ENCODE peak calls at places on chromosomes 4 and X, in ten cellular contexts. One of them, this sample, is unnamed.

GRCh38 chr4:121062466-121062975 is 9.8 kb downstream of the NDNF start:
- DNase-seq in DMS 273 treated with DMSO at 0.1 percent for 48 hours: no peak
- DNase-seq in choroid plexus epithelial cell: no peak
- DNase-seq in effector CD4-positive, alpha-beta T cell: no peak
- DNase-seq in activated CD4-positive, alpha-beta T cell treated with anti-CD3 and anti-CD28 coated beads for 24 hours: no peak
- DNase-seq in GM13977: no peak
- DNase-seq in Right ventricle myocardium superior: no peak
- DNase-seq in keratinocyte: no peak
- DNase-seq in CD8-positive, alpha-beta T cell: no peak
- DNase-seq in NCI-H2081: no peak
- DNase-seq in this sample: no peak

GRCh38 chr4:155319506-155319905 is 57.3 kb downstream of the MAP9 start:
- DNase-seq in choroid plexus epithelial cell: no peak
- DNase-seq in Right ventricle myocardium superior: no peak
- DNase-seq in CD8-positive, alpha-beta T cell: no peak
- DNase-seq in keratinocyte: no peak
- DNase-seq in NCI-H2081: no peak
- DNase-seq in GM13977: no peak
- DNase-seq in DMS 273 treated with DMSO at 0.1 percent for 48 hours: no peak
- DNase-seq in effector CD4-positive, alpha-beta T cell: no peak
- DNase-seq in activated CD4-positive, alpha-beta T cell treated with anti-CD3 and anti-CD28 coated beads for 24 hours: no peak
- DNase-seq in this sample: no peak

GRCh38 chrX:16320765-16321355 is 153.6 kb downstream of the MAGEB17 start:
- DNase-seq in CD8-positive, alpha-beta T cell: no peak
- DNase-seq in NCI-H2081: no peak
- DNase-seq in GM13977: no peak
- DNase-seq in DMS 273 treated with DMSO at 0.1 percent for 48 hours: no peak
- DNase-seq in keratinocyte: no peak
- DNase-seq in activated CD4-positive, alpha-beta T cell treated with anti-CD3 and anti-CD28 coated beads for 24 hours: no peak
- DNase-seq in choroid plexus epithelial cell: peak
- DNase-seq in Right ventricle myocardium superior: no peak
- DNase-seq in effector CD4-positive, alpha-beta T cell: no peak
- DNase-seq in this sample: peak

GRCh38 chrX:19097553-19097952 is 24.7 kb downstream of the ADGRG2 start:
- DNase-seq in CD8-positive, alpha-beta T cell: no peak
- DNase-seq in keratinocyte: no peak
- DNase-seq in Right ventricle myocardium superior: no peak
- DNase-seq in effector CD4-positive, alpha-beta T cell: no peak
- DNase-seq in NCI-H2081: no peak
- DNase-seq in DMS 273 treated with DMSO at 0.1 percent for 48 hours: no peak
- DNase-seq in choroid plexus epithelial cell: no peak
- DNase-seq in activated CD4-positive, alpha-beta T cell treated with anti-CD3 and anti-CD28 coated beads for 24 hours: no peak
- DNase-seq in GM13977: no peak
- DNase-seq in this sample: no peak

GRCh38 chr4:174554329-174554728 is 32.0 kb upstream of the HPGD start:
- DNase-seq in choroid plexus epithelial cell: no peak
- DNase-seq in Right ventricle myocardium superior: no peak
- DNase-seq in keratinocyte: no peak
- DNase-seq in CD8-positive, alpha-beta T cell: no peak
- DNase-seq in effector CD4-positive, alpha-beta T cell: no peak
- DNase-seq in activated CD4-positive, alpha-beta T cell treated with anti-CD3 and anti-CD28 coated beads for 24 hours: no peak
- DNase-seq in NCI-H2081: no peak
- DNase-seq in DMS 273 treated with DMSO at 0.1 percent for 48 hours: no peak
- DNase-seq in GM13977: no peak
- DNase-seq in this sample: no peak

GRCh38 chrX:1657367-1658082 is 42.7 kb downstream of the ASMT start:
- DNase-seq in NCI-H2081: no peak
- DNase-seq in GM13977: peak
- DNase-seq in effector CD4-positive, alpha-beta T cell: peak
- DNase-seq in keratinocyte: no peak
- DNase-seq in choroid plexus epithelial cell: peak
- DNase-seq in CD8-positive, alpha-beta T cell: peak
- DNase-seq in DMS 273 treated with DMSO at 0.1 percent for 48 hours: peak
- DNase-seq in activated CD4-positive, alpha-beta T cell treated with anti-CD3 and anti-CD28 coated beads for 24 hours: peak
- DNase-seq in Right ventricle myocardium superior: no peak
- DNase-seq in this sample: peak

GRCh38 chr4:135185256-135185655 is 983.7 kb upstream of the PABPC4L start:
- DNase-seq in choroid plexus epithelial cell: no peak
- DNase-seq in GM13977: no peak
- DNase-seq in CD8-positive, alpha-beta T cell: no peak
- DNase-seq in NCI-H2081: no peak
- DNase-seq in effector CD4-positive, alpha-beta T cell: no peak
- DNase-seq in keratinocyte: no peak
- DNase-seq in Right ventricle myocardium superior: no peak
- DNase-seq in DMS 273 treated with DMSO at 0.1 percent for 48 hours: no peak
- DNase-seq in activated CD4-positive, alpha-beta T cell treated with anti-CD3 and anti-CD28 coated beads for 24 hours: no peak
- DNase-seq in this sample: no peak

GRCh38 chr4:55887594-55887993 is 34.1 kb downstream of the EXOC1 start:
- DNase-seq in Right ventricle myocardium superior: no peak
- DNase-seq in GM13977: no peak
- DNase-seq in activated CD4-positive, alpha-beta T cell treated with anti-CD3 and anti-CD28 coated beads for 24 hours: no peak
- DNase-seq in NCI-H2081: no peak
- DNase-seq in keratinocyte: no peak
- DNase-seq in DMS 273 treated with DMSO at 0.1 percent for 48 hours: no peak
- DNase-seq in choroid plexus epithelial cell: no peak
- DNase-seq in CD8-positive, alpha-beta T cell: no peak
- DNase-seq in effector CD4-positive, alpha-beta T cell: no peak
- DNase-seq in this sample: no peak

GRCh38 chr4:71765349-71765748 is 18.5 kb downstream of the GC start:
- DNase-seq in activated CD4-positive, alpha-beta T cell treated with anti-CD3 and anti-CD28 coated beads for 24 hours: no peak
- DNase-seq in GM13977: no peak
- DNase-seq in choroid plexus epithelial cell: peak
- DNase-seq in CD8-positive, alpha-beta T cell: no peak
- DNase-seq in DMS 273 treated with DMSO at 0.1 percent for 48 hours: no peak
- DNase-seq in NCI-H2081: no peak
- DNase-seq in Right ventricle myocardium superior: no peak
- DNase-seq in effector CD4-positive, alpha-beta T cell: no peak
- DNase-seq in keratinocyte: no peak
- DNase-seq in this sample: peak

GRCh38 chrX:65667503-65668355 is at the start of gene MSN:
- DNase-seq in GM13977: peak
- DNase-seq in keratinocyte: no peak
- DNase-seq in NCI-H2081: peak
- DNase-seq in DMS 273 treated with DMSO at 0.1 percent for 48 hours: no peak
- DNase-seq in choroid plexus epithelial cell: peak
- DNase-seq in CD8-positive, alpha-beta T cell: peak
- DNase-seq in activated CD4-positive, alpha-beta T cell treated with anti-CD3 and anti-CD28 coated beads for 24 hours: peak
- DNase-seq in Right ventricle myocardium superior: peak
- DNase-seq in effector CD4-positive, alpha-beta T cell: peak
- DNase-seq in this sample: no peak